ENCODE peak calls at places on chromosomes 7 and 10, in six cellular contexts. X is fibroblast of the aortic adventitia, J is NB4, V is A549, B is heart left ventricle, M is cardiac muscle cell. C is an unnamed sample.

GRCh38 chr7:127819975-127820778 is 168.2 kb downstream of the SND1 start:
- DNase-seq in J (peak), X (peak), V (no peak), B (no peak), M (peak), C (no peak)

GRCh38 chr7:127872122-127872521 is 159.1 kb downstream of the LRRC4 start:
- DNase-seq in V (no peak), M (no peak), X (no peak), J (no peak), B (no peak), C (no peak)

GRCh38 chr7:159070422-159071148 is 74.1 kb downstream of the VIPR2 start:
- DNase-seq in B (no peak), M (peak), V (no peak), X (no peak), J (peak), C (no peak)

GRCh38 chr7:107563072-107563760 is 504 bp downstream of the COG5 start:
- DNase-seq in J (peak), V (peak), X (peak), B (no peak), M (no peak), C (no peak)

GRCh38 chr7:76372984-76373833 is 14.4 kb upstream of the YWHAG start:
- DNase-seq in M (peak), J (peak), V (peak), X (peak), B (no peak), C (no peak)

GRCh38 chr7:91656486-91657237 is 223.8 kb downstream of the MTERF1 start:
- DNase-seq in M (peak), X (peak), B (no peak), V (no peak), J (no peak), C (no peak)

GRCh38 chr7:61111-61510 is 131.3 kb upstream of the FAM20C start:
- DNase-seq in B (no peak), V (no peak), J (peak), X (no peak), M (no peak), C (no peak)

GRCh38 chr7:68866136-68866535 is 732.1 kb upstream of the AUTS2 start:
- DNase-seq in B (no peak), J (no peak), M (no peak), V (no peak), X (no peak), C (no peak)

GRCh38 chr7:150335101-150335773 is 6.2 kb downstream of the RARRES2 start:
- DNase-seq in X (peak), M (peak), V (no peak), J (no peak), B (no peak), C (no peak)

GRCh38 chr7:935321-936130 is 19.0 kb downstream of the ADAP1 start:
- DNase-seq in B (no peak), M (no peak), J (no peak), X (no peak), V (no peak), C (peak)

GRCh38 chr10:119516381-119517234 is 25.9 kb downstream of the RGS10 start:
- DNase-seq in J (peak), V (no peak), X (no peak), M (peak), B (no peak), C (no peak)

GRCh38 chr7:64639267-64640001 is 26.5 kb upstream of the ZNF107 start:
- DNase-seq in M (no peak), B (no peak), V (no peak), X (no peak), J (no peak), C (no peak)
- TF ChIP-seq CTCF in M (no peak), B (no peak), V (no peak), X (no peak), J (no peak), C (no peak)

GRCh38 chr7:73810991-73811360 is 19.8 kb upstream of the CLDN4 start:
- DNase-seq in J (no peak), M (no peak), V (no peak), B (no peak), X (no peak), C (no peak)
- TF ChIP-seq CTCF in J (no peak), M (no peak), V (no peak), B (no peak), X (no peak), C (no peak)

GRCh38 chr10:25615926-25616325 is 318.1 kb upstream of the MYO3A start:
- DNase-seq in J (no peak), B (no peak), V (no peak), X (no peak), M (no peak), C (no peak)
- TF ChIP-seq CTCF in J (no peak), B (no peak), V (no peak), X (no peak), M (no peak), C (no peak)

GRCh38 chr7:34497153-34497777 is 160.8 kb upstream of the NPSR1 start:
- DNase-seq in B (no peak), X (no peak), M (no peak), J (peak), V (peak), C (no peak)

DNA sequence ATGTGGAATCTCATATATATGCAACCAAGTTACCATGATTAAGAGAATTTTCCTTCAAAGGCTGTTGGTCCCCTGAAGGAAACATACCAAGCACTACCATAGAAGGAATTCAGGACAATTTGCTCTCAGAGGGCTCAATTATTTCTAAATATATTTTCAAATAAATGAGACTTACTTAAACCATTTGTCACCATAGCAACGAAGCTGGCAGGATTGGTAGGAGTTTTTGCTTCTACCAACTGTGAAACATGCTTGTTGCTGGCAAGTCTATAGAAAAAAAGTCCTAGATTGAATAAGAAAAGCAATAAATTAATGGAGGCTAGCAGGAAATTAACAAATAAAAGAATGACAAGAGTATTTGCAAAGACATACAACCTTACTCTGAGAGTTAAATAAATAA is 156.9 kb upstream of the NPSR1 start:
- DNase-seq in J (no peak), V (no peak), X (no peak), M (no peak), B (no peak), C (no peak)
- TF ChIP-seq CTCF in J (no peak), V (no peak), X (no peak), M (no peak), B (no peak), C (no peak)

DNA sequence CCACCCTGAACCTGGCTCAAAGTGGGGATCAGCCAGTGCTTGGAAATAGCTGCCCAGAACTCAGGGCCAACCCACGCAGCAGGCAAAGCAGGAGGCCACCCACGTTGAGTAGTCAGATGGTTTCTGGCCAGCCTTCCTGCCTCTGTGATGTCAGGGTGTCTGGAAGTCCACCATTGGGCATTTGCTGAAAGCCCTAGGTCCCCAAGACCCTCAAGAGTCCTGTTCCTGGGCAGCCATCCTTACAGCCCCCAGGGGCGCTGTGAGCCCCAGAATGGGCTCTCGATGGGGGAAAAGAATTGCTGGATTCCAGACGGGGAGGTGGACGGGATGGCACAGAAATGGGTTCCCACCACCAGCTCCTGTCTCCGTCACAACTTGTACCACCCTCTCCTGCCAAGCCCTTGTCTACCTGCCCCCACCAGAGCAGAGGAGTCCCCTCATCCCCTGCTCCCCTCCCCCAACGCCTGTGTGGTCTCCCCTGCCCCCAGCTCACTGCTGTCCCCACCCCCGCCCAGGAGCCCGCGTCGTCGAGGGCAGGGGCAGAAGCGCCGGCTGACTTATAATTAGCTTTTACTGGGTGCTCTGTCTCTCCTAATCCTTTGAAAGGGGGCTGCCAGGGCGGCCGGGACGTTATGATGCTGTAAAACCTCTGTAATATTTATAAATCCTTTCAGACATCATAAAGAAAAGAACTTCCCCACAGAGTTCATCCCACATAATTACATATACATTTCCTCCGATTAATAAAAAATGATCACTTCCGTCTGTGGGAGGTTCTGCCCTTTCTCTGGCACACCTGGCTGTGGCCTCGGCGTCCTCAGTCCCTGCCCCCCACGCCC is 3.8 kb downstream of the MYL10 start:
- DNase-seq in B (no peak), J (no peak), X (no peak), V (no peak), M (peak), C (no peak)
- TF ChIP-seq CTCF in B (no peak), J (peak), X (no peak), V (no peak), M (peak), C (no peak)

DNA sequence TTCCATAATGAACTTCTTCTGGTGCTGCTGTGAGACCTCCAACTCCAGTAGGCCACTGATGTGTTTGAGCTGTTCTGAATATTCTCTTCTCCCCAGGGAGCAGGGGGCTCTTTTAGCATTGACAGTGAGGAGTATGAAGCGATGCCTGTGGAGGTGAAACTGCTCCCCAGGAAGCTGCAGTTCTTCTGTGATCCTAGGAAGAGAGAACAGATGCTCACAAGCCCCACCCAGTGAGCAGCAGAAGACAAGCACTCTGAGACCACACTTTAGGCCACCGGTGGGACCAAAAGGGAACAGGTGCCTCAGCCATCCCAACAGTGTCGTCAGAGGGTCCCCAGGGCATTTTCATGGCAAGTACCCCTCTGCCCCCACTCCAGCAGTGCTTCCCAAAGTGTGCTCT is 49.3 kb downstream of the DENND11 start:
- DNase-seq in X (no peak), B (no peak), J (no peak), M (no peak), V (no peak), C (no peak)
- TF ChIP-seq CTCF in X (no peak), B (no peak), J (no peak), M (no peak), V (no peak), C (no peak)

DNA sequence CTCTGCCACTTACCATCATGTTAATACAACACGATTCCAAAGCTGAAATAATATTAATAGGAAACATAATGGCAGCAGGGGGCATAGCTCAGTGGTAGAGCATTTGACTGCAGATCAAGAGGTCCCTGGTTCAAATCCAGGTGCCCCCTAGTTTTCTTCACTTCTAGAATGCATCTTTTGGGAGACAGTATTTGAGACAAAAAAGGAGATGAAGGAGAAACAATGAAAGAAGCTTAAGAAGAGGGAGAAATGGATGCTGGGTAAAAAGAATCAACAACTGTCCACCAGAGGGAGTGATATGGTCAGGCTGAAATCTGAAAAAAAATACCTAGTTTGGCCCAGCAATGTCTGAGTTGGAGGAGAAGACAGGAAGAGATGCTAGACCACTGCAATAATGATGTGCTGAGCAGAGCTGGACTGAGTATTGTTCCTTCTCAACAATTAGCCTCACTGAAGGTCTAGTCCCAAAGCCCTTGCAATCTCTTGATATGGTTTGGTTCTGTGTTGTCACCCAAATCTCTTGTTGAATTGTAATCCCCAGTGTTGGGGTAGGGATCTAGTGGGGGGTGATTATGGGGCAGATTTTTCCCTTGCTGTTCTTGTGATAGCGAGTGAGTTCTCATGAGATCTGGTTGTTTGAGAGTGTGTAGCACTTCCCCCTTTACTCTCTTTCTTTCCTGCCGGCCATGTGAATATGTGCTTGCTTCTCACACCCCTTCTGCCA is 48.3 kb downstream of the ZNF783 start:
- DNase-seq in B (no peak), J (peak), M (peak), V (peak), X (peak), C (no peak)
- TF ChIP-seq CTCF in B (peak), J (peak), M (peak), V (peak), X (peak), C (peak)

GRCh38 chr7:51060536-51060935 is 256.1 kb downstream of the COBL start:
- DNase-seq in X (no peak), V (no peak), J (peak), B (no peak), M (no peak), C (no peak)
- TF ChIP-seq CTCF in X (no peak), V (no peak), J (peak), B (no peak), M (no peak), C (peak)

DNA sequence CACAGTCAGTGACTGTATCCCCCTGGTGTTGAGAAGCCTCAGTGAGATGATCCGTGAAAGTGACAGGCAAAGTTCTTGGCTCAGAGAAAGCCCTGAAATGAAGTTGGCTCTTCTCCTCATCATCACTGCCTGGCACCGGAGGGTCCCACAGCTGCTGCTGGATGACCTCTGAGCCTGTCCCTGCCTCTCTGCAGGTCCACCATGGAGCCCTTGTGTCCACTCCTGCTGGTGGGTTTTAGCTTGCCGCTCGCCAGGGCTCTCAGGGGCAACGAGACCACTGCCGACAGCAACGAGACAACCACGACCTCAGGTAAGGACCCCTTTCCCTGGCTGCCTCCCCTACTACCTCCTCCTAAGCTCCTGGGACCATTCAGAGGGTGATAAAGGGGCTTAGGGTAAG is 85.5 kb downstream of the MKI67 start:
- DNase-seq in X (no peak), J (no peak), M (no peak), B (no peak), V (no peak), C (no peak)
- TF ChIP-seq CTCF in X (no peak), J (no peak), M (no peak), B (no peak), V (no peak), C (no peak)

DNA sequence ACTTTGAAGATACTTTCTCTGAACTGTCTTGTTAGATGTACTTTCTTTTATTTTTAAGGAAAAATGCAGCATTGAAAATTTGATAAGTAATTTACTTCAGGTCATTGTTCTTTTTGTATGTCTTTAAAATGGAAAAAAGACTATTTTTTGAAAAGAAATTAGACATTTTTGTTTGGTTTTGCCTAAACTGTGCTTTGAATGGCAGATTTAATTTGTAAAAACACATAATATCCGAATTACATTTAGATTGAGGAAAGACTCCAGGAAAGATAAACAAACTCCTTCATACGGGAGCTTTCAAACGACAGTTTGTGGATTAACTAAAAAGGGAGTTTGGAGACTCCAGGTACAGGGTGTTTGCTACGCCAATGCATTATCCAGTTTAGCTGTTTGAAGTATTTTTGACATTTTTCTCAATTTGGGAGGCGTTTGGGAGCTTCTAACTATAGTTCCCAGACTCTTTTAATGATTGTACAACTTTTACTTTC is 36.1 kb downstream of the CPED1 start:
- DNase-seq in J (no peak), X (no peak), M (no peak), B (no peak), V (no peak), C (no peak)
- TF ChIP-seq CTCF in J (no peak), X (no peak), M (no peak), B (no peak), V (no peak), C (no peak)

C was measured in mesothelial cell of epicardium.